ENCODE peak calls at places on chromosomes 11 and 22, in four cellular contexts. B is H1, L is neuronal stem cell, P is H9. C is an unnamed sample.

GRCh38 chr11:78338138-78338537 is 79.5 kb downstream of the GAB2 start:
- DNase-seq in L (no peak), B (no peak), P (no peak), C (no peak)

GRCh38 chr22:34236527-34236926 is 316.3 kb upstream of the LARGE1 start:
- DNase-seq in B (no peak), P (no peak), L (no peak), C (no peak)

GRCh38 chr22:37229012-37229804 is 14.9 kb downstream of the RAC2 start:
- DNase-seq in P (no peak), B (no peak), L (no peak), C (peak; percentile 87)

GRCh38 chr22:33917744-33918406 is 2.4 kb downstream of the LARGE1 start:
- DNase-seq in B (no peak), L (no peak), P (peak; percentile 48), C (peak; percentile 67)

GRCh38 chr11:85647078-85647477 is 689 bp upstream of the TMEM126A start:
- DNase-seq in B (no peak), P (no peak), L (no peak), C (no peak)

GRCh38 chr11:102047305-102047924 is at the start of gene CFAP300:
- DNase-seq in B (peak; percentile 15), L (peak; percentile 55), P (peak; percentile 78), C (peak; percentile 81)

GRCh38 chr11:690738-691633 is 4.0 kb downstream of the DEAF1 start:
- DNase-seq in L (no peak), P (no peak), B (no peak), C (no peak)

GRCh38 chr11:66373261-66373660 is 1.7 kb upstream of the SLC29A2 start:
- DNase-seq in B (no peak), L (no peak), P (no peak), C (no peak)

GRCh38 chr11:1832181-1832988 is 2.4 kb upstream of the SYT8 start:
- DNase-seq in P (peak; percentile 72), L (peak; percentile 67), B (no peak), C (peak; percentile 29)

GRCh38 chr11:22479986-22480740 is 142.0 kb downstream of the SLC17A6 start:
- DNase-seq in L (no peak), B (no peak), P (no peak), C (no peak)

GRCh38 chr22:29171721-29172120 is 34.0 kb upstream of the EMID1 start:
- DNase-seq in P (no peak), L (no peak), B (no peak), C (no peak)

GRCh38 chr22:40220316-40221054 is 42.8 kb downstream of the TNRC6B start:
- DNase-seq in L (no peak), B (no peak), P (peak; percentile 14), C (no peak)

GRCh38 chr11:110329441-110329840 is 33.0 kb upstream of the RDX start:
- DNase-seq in B (no peak), P (no peak), L (no peak), C (no peak)

GRCh38 chr22:46084376-46084775 is 66.0 kb upstream of the PPARA start:
- DNase-seq in L (no peak), B (no peak), P (no peak), C (no peak)

DNA sequence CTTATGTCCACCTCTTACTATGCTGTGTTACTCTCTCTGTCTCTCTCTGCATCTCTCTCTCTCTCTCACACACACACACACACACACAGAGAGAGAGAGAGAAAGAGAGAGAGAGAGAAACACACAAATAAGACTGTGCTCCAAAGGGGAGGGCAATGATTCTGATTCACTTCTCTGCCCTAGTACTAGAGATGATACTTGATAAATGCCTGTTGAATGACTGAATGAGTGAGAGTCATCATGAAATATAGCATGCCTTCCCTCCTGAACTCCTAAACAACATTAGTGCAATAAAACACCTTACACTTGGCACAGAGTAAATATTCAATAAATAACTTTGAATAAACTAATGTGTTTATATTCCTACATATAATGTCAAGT is 511.2 kb upstream of the RAG2 start:
- DNase-seq in P (no peak), B (no peak), L (no peak), C (peak; percentile 22)
- H2BK5ac ChIP-seq in P (no peak overlapping the region), B (no peak overlapping the region), L (no peak overlapping the region), C (no peak overlapping the region)

GRCh38 chr22:38444783-38445182 is 10.2 kb downstream of the KCNJ4 start:
- DNase-seq in P (no peak), L (no peak), B (no peak), C (no peak)
- H3K9ac ChIP-seq in P (no peak overlapping the region), L (no peak overlapping the region), B (no peak overlapping the region), C (no peak overlapping the region)

DNA sequence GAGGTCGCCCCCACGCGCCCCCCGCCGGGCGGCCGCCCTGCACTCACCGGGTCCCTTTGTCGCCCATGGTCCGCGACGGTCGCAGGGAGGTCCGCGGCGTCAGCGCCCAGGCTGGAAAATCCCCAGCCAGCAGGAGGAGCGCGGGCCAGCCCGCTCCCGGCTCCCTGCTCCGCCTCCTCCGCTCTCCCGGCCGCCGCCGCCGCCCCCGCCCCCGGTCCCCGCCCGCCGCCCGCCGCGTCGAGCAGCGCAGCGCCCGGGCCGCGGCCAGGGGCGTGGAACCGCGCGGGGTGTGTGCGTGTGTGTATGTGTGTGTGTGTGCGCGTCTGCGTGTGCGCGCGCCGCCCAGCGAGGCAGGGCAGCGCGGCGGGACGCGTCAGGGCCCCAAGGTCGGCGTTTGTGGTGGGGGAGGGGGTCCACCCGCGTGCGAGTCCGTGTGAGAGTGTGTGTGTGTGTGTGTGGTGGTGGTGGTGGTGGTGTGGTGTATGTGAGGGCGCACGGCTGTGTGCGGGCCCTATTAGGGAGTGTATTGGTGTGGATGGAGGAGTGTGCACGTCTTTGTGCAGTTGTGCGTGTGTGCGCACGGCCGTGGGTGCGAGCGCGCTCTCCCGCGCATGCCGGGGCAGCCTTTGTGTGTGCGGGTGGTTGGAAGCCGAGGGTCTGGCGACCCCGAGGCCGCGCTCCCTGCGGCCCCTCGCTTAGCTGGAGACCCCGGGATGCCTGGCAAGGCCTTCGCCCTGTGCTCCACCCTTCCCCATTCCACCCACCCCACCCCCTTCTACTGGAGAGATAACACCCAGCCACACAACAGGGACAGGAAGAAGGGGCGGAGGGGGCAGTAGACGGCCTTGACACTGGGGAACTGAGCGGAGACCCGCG is at the start of gene ARRB1:
- DNase-seq in L (peak; percentile 48), P (peak; percentile 88), B (no peak), C (peak; percentile 78)
- H2BK12ac ChIP-seq in L (peak within 1 kb of the TSS; percentile 64), P (no peak within 1 kb of the TSS), B (peak within 1 kb of the TSS; percentile 98), C (peak within 1 kb of the TSS; percentile 35)

GRCh38 chr22:31211504-31211861 is 615 bp upstream of the LIMK2 start:
- DNase-seq in L (no peak), P (no peak), B (no peak), C (no peak)
- H2BK5ac ChIP-seq in L (no peak overlapping the region), P (no peak overlapping the region), B (no peak overlapping the region), C (no peak overlapping the region)

GRCh38 chr11:124670732-124671131 is 2.8 kb downstream of the SIAE start:
- DNase-seq in P (no peak), L (no peak), B (no peak), C (no peak)
- H3K9ac ChIP-seq in P (no peak overlapping the region), L (no peak overlapping the region), B (no peak overlapping the region), C (no peak overlapping the region)

GRCh38 chr11:32087602-32088001 is 3.3 kb upstream of the RCN1 start:
- DNase-seq in P (no peak), B (no peak), L (no peak), C (peak; percentile 76)
- H2BK12ac ChIP-seq in P (no peak overlapping the region), B (no peak overlapping the region), L (no peak overlapping the region), C (peak overlapping the region; percentile 48)